ENCODE peak calls at places on chromosome X, in nine cellular contexts. H is PC-3, U is transverse colon, C is cardiac muscle cell, V is GM12878, B is esophagus squamous epithelium, E is left ventricle myocardium inferior, M is A673, G is psoas muscle. L is an unnamed sample. For H3K36me3, the result is how much of the 10 kb centered on the place peaks cover.

GRCh38 chrX:133444952-133445831 is 29.9 kb upstream of the GPC4 start:
- DNase-seq in G (no peak), H (peak), C (peak), E (no peak), M (peak), U (peak), B (no peak), V (no peak), L (no peak)

GRCh38 chrX:53262918-53263394 is 18.4 kb downstream of the IQSEC2 start:
- DNase-seq in E (no peak), C (peak), V (no peak), H (peak), G (no peak), B (no peak), M (no peak), U (no peak), L (no peak)

GRCh38 chrX:132489256-132490085 is 633 bp upstream of the MBNL3 start:
- DNase-seq in V (no peak), M (peak), H (peak), G (peak), B (no peak), E (peak), C (peak), U (peak), L (peak)

GRCh38 chrX:118254611-118255010 is 91.3 kb upstream of the WDR44 start:
- DNase-seq in U (peak), G (no peak), M (peak), E (no peak), V (peak), C (peak), H (peak), B (no peak), L (peak)

GRCh38 chrX:78199851-78200250 is 60.4 kb upstream of the TAF9B start:
- DNase-seq in B (no peak), H (peak), M (peak), E (no peak), U (no peak), V (no peak), G (no peak), C (peak), L (no peak)

GRCh38 chrX:69109706-69110635 is 55.3 kb downstream of the PJA1 start:
- DNase-seq in H (peak), M (peak), U (no peak), C (no peak), G (no peak), V (no peak), E (no peak), B (no peak), L (no peak)

GRCh38 chrX:69019073-69019890 is 146.0 kb downstream of the PJA1 start:
- DNase-seq in C (no peak), H (no peak), V (no peak), G (no peak), M (no peak), B (no peak), U (no peak), E (no peak), L (no peak)

GRCh38 chrX:46649421-46650260 is 76.1 kb downstream of the CHST7 start:
- DNase-seq in B (no peak), E (peak), C (peak), H (no peak), V (no peak), M (peak), G (peak), U (peak), L (peak)

DNA sequence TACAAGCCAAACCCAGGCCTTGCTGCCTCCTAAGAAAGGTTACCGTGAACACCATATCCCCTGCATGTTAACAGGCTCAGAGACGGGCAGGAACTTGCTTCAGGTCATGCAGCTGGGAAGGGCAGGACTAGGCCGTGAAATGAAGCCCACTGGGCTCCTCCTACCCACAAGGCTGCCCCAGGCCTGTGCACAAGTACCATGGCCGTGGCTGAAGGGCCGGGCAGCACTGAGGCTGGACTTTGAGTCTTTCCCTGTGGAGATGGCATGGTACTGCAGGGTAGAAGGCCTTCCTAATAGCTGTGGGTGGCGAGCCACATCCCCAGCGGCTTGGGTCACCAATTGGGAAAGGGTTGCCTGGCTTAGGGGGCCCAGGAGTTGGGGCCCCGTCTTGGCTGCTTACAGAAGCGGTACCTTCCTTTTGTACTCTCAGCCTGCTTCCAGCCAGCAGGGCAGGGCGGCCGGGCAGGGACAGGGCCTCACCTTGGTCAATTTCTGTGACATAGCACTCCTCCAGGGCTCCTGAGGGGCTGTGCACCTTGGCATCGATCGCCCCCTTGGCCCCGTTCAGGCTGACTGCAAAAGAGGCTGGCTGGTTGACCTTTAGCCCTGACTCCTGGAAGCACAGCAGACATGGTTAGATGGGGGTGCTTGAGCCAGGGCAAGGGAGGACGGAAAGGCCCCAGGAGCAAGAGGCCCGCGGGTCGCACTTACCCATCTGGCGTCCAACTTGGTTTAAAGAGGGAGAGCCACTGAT is 23.8 kb downstream of the FLNA start:
- DNase-seq in V (no peak), H (no peak), C (peak), B (no peak), M (no peak), G (peak), E (no peak), U (peak), L (peak)
- H3K36me3 ChIP-seq in V (under half), H (half or more), C (under half), B (half or more), M (half or more), G (under half), E (half or more), U (under half), L (under half)

DNA sequence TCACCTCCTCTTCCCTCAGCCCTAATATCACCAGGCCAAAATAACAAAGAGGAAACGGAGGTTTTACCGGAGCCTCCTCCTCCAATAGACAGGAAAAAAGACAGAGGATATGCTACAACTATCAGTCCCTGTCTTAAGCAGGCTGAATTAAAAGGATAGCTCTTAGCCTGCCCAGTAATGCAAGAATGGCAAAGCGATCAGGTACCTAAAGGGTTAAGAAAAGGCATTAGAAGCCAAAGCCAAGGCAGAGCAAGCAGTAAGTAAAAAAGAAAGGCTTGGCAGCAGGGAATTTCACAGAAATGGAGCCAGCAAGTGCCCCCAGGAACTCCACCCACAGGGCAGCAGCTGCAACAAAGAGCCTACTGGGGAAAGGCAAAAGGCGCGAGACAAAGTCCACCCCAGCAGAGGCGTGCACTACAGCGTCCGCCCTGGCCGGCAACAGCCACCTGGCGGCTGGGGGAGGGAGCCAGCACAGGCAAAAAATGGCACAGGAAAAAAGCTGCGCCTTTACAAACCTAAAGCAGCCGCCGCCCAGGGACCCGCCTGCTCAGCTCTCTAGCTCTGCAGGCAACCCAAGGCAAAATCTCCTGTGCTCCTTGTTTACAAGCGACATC is 220.6 kb upstream of the ZC4H2 start:
- DNase-seq in U (peak), C (no peak), B (no peak), M (no peak), H (peak), E (no peak), G (no peak), V (no peak), L (peak)
- TF ChIP-seq CTCF in U (peak), C (no peak), B (peak), M (no peak), H (peak), E (no peak), G (no peak), V (no peak), L (peak)

GRCh38 chrX:136189222-136189621 is 41.9 kb downstream of the FHL1 start:
- DNase-seq in B (no peak), V (no peak), U (no peak), M (no peak), E (peak), C (peak), G (no peak), H (no peak), L (peak)
- H3K27ac ChIP-seq in B (no peak), V (no peak), U (peak), M (no peak), E (peak), C (no peak), G (peak), H (no peak), L (no peak)

DNA sequence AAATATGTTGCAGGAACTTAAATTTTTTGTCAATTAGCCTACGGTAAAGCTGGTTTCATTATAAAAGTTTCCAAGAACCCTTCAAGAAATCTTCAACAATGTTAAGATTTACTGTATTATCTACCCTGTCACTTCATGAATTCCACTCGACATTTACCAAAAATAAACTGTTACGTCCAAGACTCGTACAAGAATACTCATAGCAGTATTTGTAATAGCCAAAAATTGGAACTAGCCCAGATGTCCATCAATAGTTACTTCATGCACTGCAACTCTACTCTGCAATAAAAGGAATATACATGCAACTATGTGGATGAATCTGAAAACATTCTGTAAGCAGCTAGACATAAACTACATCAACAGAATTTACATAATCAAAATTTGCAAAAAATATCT is 13.4 kb downstream of the RBMX start:
- DNase-seq in U (no peak), E (no peak), B (no peak), H (no peak), M (no peak), V (no peak), C (peak), G (no peak), L (no peak)
- H3K36me3 ChIP-seq in U (under half), E (half or more), B (half or more), H (under half), M (half or more), V (under half), C (under half), G (under half), L (under half)

GRCh38 chrX:2320580-2321327 is 180.0 kb downstream of the DHRSX start:
- DNase-seq in E (peak), G (peak), H (no peak), M (no peak), C (peak), V (no peak), B (no peak), U (no peak), L (peak)

GRCh38 chrX:2321411-2321810 is 179.4 kb downstream of the DHRSX start:
- DNase-seq in M (no peak), C (no peak), E (no peak), H (no peak), B (no peak), G (no peak), V (no peak), U (no peak), L (no peak)

GRCh38 chrX:2325076-2325784 is 175.5 kb downstream of the DHRSX start:
- DNase-seq in U (peak), E (peak), V (peak), H (no peak), C (peak), B (no peak), M (peak), G (peak), L (peak)

GRCh38 chrX:2327423-2327822 is 173.4 kb downstream of the DHRSX start:
- DNase-seq in H (no peak), V (no peak), U (no peak), C (no peak), G (no peak), M (no peak), E (no peak), B (no peak), L (no peak)

GRCh38 chrX:2324116-2324515 is 176.7 kb downstream of the DHRSX start:
- DNase-seq in E (no peak), U (no peak), V (no peak), M (no peak), C (no peak), G (no peak), H (no peak), B (no peak), L (no peak)
- TF ChIP-seq CTCF in E (no peak), U (no peak), V (no peak), M (no peak), C (no peak), G (no peak), H (no peak), B (no peak), L (no peak)

GRCh38 chrX:104318330-104319009 is 63.7 kb upstream of the ESX1 start:
- DNase-seq in G (no peak), M (no peak), B (no peak), V (no peak), H (peak), E (no peak), U (peak), C (peak), L (peak)
- H3K27ac ChIP-seq in G (no peak), M (no peak), B (no peak), V (no peak), H (peak), E (no peak), U (peak), C (no peak), L (no peak)

GRCh38 chrX:16828126-16828908 is 41.8 kb downstream of the RBBP7 start:
- DNase-seq in G (no peak), B (no peak), M (peak), E (no peak), U (peak), H (no peak), V (no peak), C (peak), L (no peak)
- H3K36me3 ChIP-seq in G (under half), B (under half), M (under half), E (under half), U (under half), H (under half), V (under half), C (under half), L (under half)

DNA sequence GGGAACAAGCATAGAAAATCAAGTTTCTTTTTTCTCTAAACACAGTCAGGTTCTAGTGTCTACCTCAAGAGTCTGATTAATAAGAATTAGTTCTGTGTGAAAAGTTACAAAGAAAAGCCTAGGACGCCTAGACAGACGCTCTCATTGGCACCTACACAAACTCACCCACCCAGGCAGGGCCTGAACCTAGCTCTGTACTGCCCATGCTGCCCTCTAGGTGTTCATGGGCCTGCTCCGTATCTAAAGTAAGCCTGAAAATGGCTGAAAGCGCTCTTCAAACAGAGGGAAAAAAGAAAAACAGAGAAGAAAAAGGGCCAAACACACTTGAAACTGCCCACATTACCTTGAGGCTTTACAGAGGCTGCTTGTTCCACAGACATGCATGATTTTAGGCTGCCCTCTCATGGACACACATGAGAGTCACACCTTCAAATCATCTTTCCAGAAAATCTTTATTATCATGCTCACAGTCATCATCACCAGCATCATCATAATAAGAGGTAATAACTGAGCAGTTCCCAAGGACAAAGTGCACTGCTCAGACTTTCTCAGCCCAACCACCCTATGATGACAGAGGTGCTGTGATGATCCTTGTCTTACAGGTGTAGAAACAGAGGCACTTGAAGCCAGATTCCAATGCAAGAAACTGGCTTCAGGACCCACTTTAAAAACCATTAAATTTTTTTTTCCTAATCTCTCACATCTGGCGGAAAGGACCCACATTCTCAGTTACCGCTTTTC is 49.6 kb downstream of the MAP7D2 start:
- DNase-seq in V (no peak), H (peak), G (no peak), M (peak), B (no peak), C (peak), U (peak), E (no peak), L (no peak)
- TF ChIP-seq CTCF in V (peak), H (peak), G (peak), M (peak), B (peak), C (peak), U (peak), E (peak), L (peak)

DNA sequence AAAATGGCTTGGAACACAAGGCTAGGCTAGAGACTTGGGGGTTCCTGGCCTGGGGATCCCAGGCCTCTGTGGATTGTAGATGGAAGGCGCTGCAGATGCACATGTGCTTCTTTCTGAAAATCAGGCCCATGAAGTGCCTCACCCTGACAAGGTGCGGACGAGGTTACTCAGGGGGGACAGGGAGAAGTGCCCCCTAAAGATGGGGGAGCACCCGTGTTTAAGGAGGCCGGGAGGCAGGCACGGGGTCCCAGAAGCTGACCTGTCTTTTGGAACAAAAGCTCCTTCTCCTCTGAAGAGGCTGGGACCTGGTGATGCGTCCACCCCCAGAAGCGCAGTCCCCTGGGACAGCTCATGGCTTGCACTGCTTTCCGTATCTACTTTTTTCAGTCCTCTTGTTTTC is 2.4 kb downstream of the PDZD4 start:
- DNase-seq in V (no peak), G (peak), B (no peak), H (no peak), U (no peak), C (no peak), M (no peak), E (no peak), L (no peak)
- H3K27ac ChIP-seq in V (no peak), G (no peak), B (no peak), H (no peak), U (peak), C (no peak), M (no peak), E (no peak), L (no peak)